ENCODE peak calls at places on chromosomes 1 and 21, in four cellular contexts. X is sigmoid colon, B is astrocyte of the spinal cord, J is Caco-2. Q is an unnamed sample.

GRCh38 chr1:84888753-84889152 is 4.3 kb downstream of the LPAR3 start:
- DNase-seq in X (no peak), B (no peak), J (no peak), Q (no peak)

GRCh38 chr1:94048413-94049164 is 72.4 kb downstream of the ABCA4 start:
- DNase-seq in J (no peak), X (no peak), B (peak; percentile 66), Q (no peak)

GRCh38 chr1:160466966-160467365 is 56.1 kb downstream of the SLAMF6 start:
- DNase-seq in X (no peak), J (no peak), B (no peak), Q (no peak)

GRCh38 chr1:21755067-21755466 is 27.9 kb downstream of the USP48 start:
- DNase-seq in X (no peak), B (no peak), J (no peak), Q (no peak)

GRCh38 chr1:155075535-155075934 is 3.1 kb upstream of the EFNA3 start:
- DNase-seq in X (peak; percentile 44), J (no peak), B (no peak), Q (no peak)

GRCh38 chr1:203769505-203770343 is 4.7 kb downstream of the LAX1 start:
- DNase-seq in B (peak; percentile 90), J (peak; percentile 43), X (peak; percentile 92), Q (peak; percentile 88)

GRCh38 chr1:44501022-44501910 is 96.2 kb downstream of the RNF220 start:
- DNase-seq in X (no peak), B (no peak), J (no peak), Q (no peak)

GRCh38 chr1:21567241-21568005 is 58.2 kb downstream of the ALPL start:
- DNase-seq in X (no peak), B (peak; percentile 78), J (no peak), Q (no peak)

GRCh38 chr1:171226757-171227370 is 21.4 kb upstream of the FMO1 start:
- DNase-seq in B (peak; percentile 84), J (peak; percentile 60), X (no peak), Q (no peak)

GRCh38 chr1:4563586-4563985 is 90.8 kb upstream of the AJAP1 start:
- DNase-seq in B (no peak), X (no peak), J (no peak), Q (no peak)

GRCh38 chr1:56824956-56825355 is 5.8 kb upstream of the FYB2 start:
- DNase-seq in B (no peak), X (no peak), J (no peak), Q (no peak)

GRCh38 chr21:46024983-46025860 is 43.7 kb downstream of the COL6A1 start:
- DNase-seq in J (no peak), B (peak; percentile 60), X (no peak), Q (peak; percentile 32)

GRCh38 chr1:31441073-31441472 is 28.1 kb downstream of the SERINC2 start:
- DNase-seq in J (no peak), B (no peak), X (no peak), Q (no peak)

GRCh38 chr21:44910229-44911065 is 10.3 kb downstream of the ITGB2 start:
- DNase-seq in X (no peak), B (no peak), J (no peak), Q (no peak)

GRCh38 chr1:39701092-39701460 is 9.8 kb upstream of the HPCAL4 start:
- DNase-seq in B (peak; percentile 46), J (no peak), X (no peak), Q (no peak)

GRCh38 chr1:198699167-198700015 is 60.6 kb downstream of the PTPRC start:
- DNase-seq in J (peak; percentile 62), B (peak; percentile 35), X (no peak), Q (peak; percentile 80)

GRCh38 chr1:91021686-91022517 is at the start of gene ZNF644:
- DNase-seq in J (peak; percentile 88), B (peak; percentile 89), X (peak; percentile 97), Q (peak; percentile 96)

GRCh38 chr21:36260030-36260787 is 59.8 kb upstream of the MORC3 start:
- DNase-seq in B (peak; percentile 84), X (no peak), J (no peak), Q (no peak)

GRCh38 chr21:45386336-45386727 is 18.6 kb upstream of the COL18A1 start:
- DNase-seq in J (peak; percentile 90), B (no peak), X (peak; percentile 49), Q (peak; percentile 65)

GRCh38 chr1:51697160-51697559 is 80.3 kb downstream of the OSBPL9 start:
- DNase-seq in B (no peak), X (no peak), J (no peak), Q (no peak)

GRCh38 chr1:54095543-54096286 is 42.3 kb downstream of the TCEANC2 start:
- DNase-seq in X (no peak), B (no peak), J (no peak), Q (no peak)

GRCh38 chr21:35484032-35484431 is 434.9 kb upstream of the RUNX1 start:
- DNase-seq in B (no peak), J (no peak), X (no peak), Q (no peak)

GRCh38 chr1:46646331-46646730 is 21.8 kb downstream of the ATPAF1 start:
- DNase-seq in J (no peak), X (no peak), B (no peak), Q (no peak)

GRCh38 chr21:45525910-45526306 is 16.3 kb downstream of the SLC19A1 start:
- DNase-seq in B (no peak), J (no peak), X (peak; percentile 41), Q (peak; percentile 66)

GRCh38 chr21:46581780-46582307 is 23.0 kb downstream of the S100B start:
- DNase-seq in B (no peak), J (no peak), X (no peak), Q (no peak)

GRCh38 chr21:35273331-35273730 is 224.2 kb upstream of the RUNX1 start:
- DNase-seq in J (peak; percentile 46), X (no peak), B (no peak), Q (no peak)